ENCODE peak calls at places on chromosome 2, in five cellular contexts. E is heart right ventricle; X is GM12865; R is CD8-positive, alpha-beta T cell; W is pancreas. Y is an unnamed sample.

GRCh38 chr2:171260471-171261424 is 100.1 kb upstream of the TLK1 start:
- DNase-seq in E (no peak), X (peak), R (no peak), W (no peak), Y (no peak)

GRCh38 chr2:129233751-129234406 is 745.6 kb upstream of the RAB6C start:
- DNase-seq in E (no peak), X (no peak), R (no peak), W (no peak), Y (peak)

GRCh38 chr2:71815701-71816100 is 332.0 kb downstream of the CYP26B1 start:
- DNase-seq in E (no peak), X (no peak), R (no peak), W (no peak), Y (no peak)

GRCh38 chr2:44996356-44996755 is 12.9 kb downstream of the SIX2 start:
- DNase-seq in E (no peak), X (no peak), R (no peak), W (no peak), Y (no peak)

GRCh38 chr2:151361674-151362380 is 4.4 kb downstream of the TNFAIP6 start:
- DNase-seq in E (no peak), X (no peak), R (no peak), W (no peak), Y (peak)

GRCh38 chr2:230307485-230307884 is 19.5 kb upstream of the SP140L start:
- DNase-seq in E (no peak), X (no peak), R (no peak), W (no peak), Y (no peak)

GRCh38 chr2:66452917-66453316 is 18.0 kb downstream of the MEIS1 start:
- DNase-seq in E (no peak), X (no peak), R (no peak), W (no peak), Y (no peak)

GRCh38 chr2:188235364-188235763 is 56.3 kb upstream of the GULP1 start:
- DNase-seq in E (no peak), X (peak), R (no peak), W (no peak), Y (no peak)

GRCh38 chr2:45872211-45872610 is 220.7 kb downstream of the PRKCE start:
- DNase-seq in E (no peak), X (no peak), R (no peak), W (no peak), Y (no peak)

GRCh38 chr2:113098061-113098460 is 29.3 kb upstream of the IL1RN start:
- DNase-seq in E (no peak), X (peak), R (no peak), W (no peak), Y (no peak)

GRCh38 chr2:239817011-239817490 is 208.1 kb downstream of the NDUFA10 start:
- DNase-seq in E (no peak), X (no peak), R (no peak), W (no peak), Y (no peak)

GRCh38 chr2:96556441-96557330 is 20.1 kb downstream of the ARID5A start:
- DNase-seq in E (no peak), X (peak), R (no peak), W (peak), Y (peak)

GRCh38 chr2:188079176-188079575 is 212.5 kb upstream of the GULP1 start:
- DNase-seq in E (no peak), X (no peak), R (no peak), W (no peak), Y (peak)

GRCh38 chr2:210027608-210028007 is 25.2 kb downstream of the RPE start:
- DNase-seq in E (no peak), X (no peak), R (no peak), W (no peak), Y (no peak)

GRCh38 chr2:176931588-176932563 is 280.7 kb upstream of the HNRNPA3 start:
- DNase-seq in E (no peak), X (peak), R (no peak), W (no peak), Y (peak)

GRCh38 chr2:33212151-33212550 is 264.3 kb upstream of the RASGRP3 start:
- DNase-seq in E (no peak), X (no peak), R (no peak), W (no peak), Y (peak)

GRCh38 chr2:117232305-117232704 is 582.2 kb upstream of the DDX18 start:
- DNase-seq in E (no peak), X (no peak), R (no peak), W (no peak), Y (no peak)

GRCh38 chr2:47152803-47153202 is 2.3 kb downstream of the STPG4 start:
- DNase-seq in E (no peak), X (no peak), R (no peak), W (no peak), Y (no peak)

GRCh38 chr2:118992740-118993391 is 50.9 kb downstream of the MARCO start:
- DNase-seq in E (no peak), X (no peak), R (no peak), W (no peak), Y (no peak)

GRCh38 chr2:100104718-100105677 is 37.4 kb downstream of the AFF3 start:
- DNase-seq in E (peak), X (no peak), R (no peak), W (peak), Y (no peak)

GRCh38 chr2:233789554-233789953 is 11.4 kb downstream of the MROH2A start:
- DNase-seq in E (no peak), X (no peak), R (no peak), W (no peak), Y (no peak)

GRCh38 chr2:100529900-100530299 is 32.9 kb upstream of the PDCL3 start:
- DNase-seq in E (no peak), X (no peak), R (no peak), W (no peak), Y (no peak)

GRCh38 chr2:28454016-28454930 is 41.6 kb upstream of the PLB1 start:
- DNase-seq in E (no peak), X (no peak), R (no peak), W (no peak), Y (no peak)

GRCh38 chr2:184053326-184053725 is 545.0 kb upstream of the ZNF804A start:
- DNase-seq in E (no peak), X (no peak), R (no peak), W (no peak), Y (peak)

GRCh38 chr2:166550923-166551322 is 56.9 kb upstream of the SCN7A start:
- DNase-seq in E (no peak), X (no peak), R (no peak), W (no peak), Y (no peak)

GRCh38 chr2:239226677-239227076 is 174.1 kb downstream of the HDAC4 start:
- DNase-seq in E (no peak), X (no peak), R (no peak), W (no peak), Y (no peak)

GRCh38 chr2:222424729-222425671 is 657 bp downstream of the SGPP2 start:
- DNase-seq in E (peak), X (peak), R (no peak), W (peak), Y (no peak)

GRCh38 chr2:240593703-240594451 is 7.3 kb downstream of the CAPN10 start:
- DNase-seq in E (peak), X (no peak), R (no peak), W (peak), Y (no peak)

GRCh38 chr2:20170646-20171250 is 54.2 kb downstream of the SDC1 start:
- DNase-seq in E (no peak), X (no peak), R (no peak), W (no peak), Y (no peak)

GRCh38 chr2:134758632-134759031 is 39.8 kb upstream of the TMEM163 start:
- DNase-seq in E (no peak), X (peak), R (no peak), W (no peak), Y (no peak)

GRCh38 chr2:127128508-127128907 is 21.6 kb upstream of the BIN1 start:
- DNase-seq in E (no peak), X (peak), R (no peak), W (peak), Y (no peak)

GRCh38 chr2:45973426-45973825 is 322.0 kb downstream of the PRKCE start:
- DNase-seq in E (no peak), X (no peak), R (no peak), W (no peak), Y (no peak)

GRCh38 chr2:8133331-8133730 is 548.5 kb upstream of the ID2 start:
- DNase-seq in E (no peak), X (no peak), R (no peak), W (no peak), Y (no peak)
- H3K4me3 ChIP-seq in E (no peak), X (no peak), R (no peak), W (no peak), Y (no peak)

GRCh38 chr2:602571-603366 is 74.4 kb downstream of the TMEM18 start:
- DNase-seq in E (no peak), X (no peak), R (no peak), W (no peak), Y (no peak)

GRCh38 chr2:604385-604784 is 72.8 kb downstream of the TMEM18 start:
- DNase-seq in E (no peak), X (no peak), R (no peak), W (no peak), Y (no peak)

GRCh38 chr2:603427-603826 is 73.8 kb downstream of the TMEM18 start:
- DNase-seq in E (no peak), X (no peak), R (no peak), W (no peak), Y (no peak)

GRCh38 chr2:604826-605524 is 72.2 kb downstream of the TMEM18 start:
- DNase-seq in E (no peak), X (no peak), R (no peak), W (no peak), Y (no peak)

DNA sequence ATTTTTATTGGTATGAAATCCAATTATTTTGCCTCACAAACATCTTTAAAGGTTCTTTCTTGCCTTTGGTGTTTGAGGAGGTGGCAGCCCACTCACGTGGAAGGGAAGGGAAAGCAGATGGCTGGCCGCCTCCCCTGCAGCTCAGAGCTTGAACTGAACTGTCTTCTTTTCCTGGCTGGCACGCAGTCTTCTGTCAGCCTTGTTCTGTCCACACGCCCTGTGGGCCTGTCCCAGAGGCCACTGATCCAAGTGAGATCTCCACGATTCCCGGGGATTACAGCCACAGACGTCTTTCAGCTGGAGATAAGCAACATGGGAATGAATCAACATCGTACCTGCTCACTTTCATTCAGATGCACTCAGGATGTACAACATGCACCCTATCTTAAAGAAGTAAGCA is 73.3 kb downstream of the TMEM18 start:
- DNase-seq in E (no peak), X (no peak), R (no peak), W (no peak), Y (no peak)
- TF ChIP-seq CTCF in E (no peak), X (no peak), R (no peak), W (no peak), Y (no peak)

GRCh38 chr2:10009271-10009810 is 34.0 kb upstream of the KLF11 start:
- DNase-seq in E (no peak), X (no peak), R (no peak), W (peak), Y (no peak)
- H3K4me3 ChIP-seq in E (no peak), X (no peak), R (no peak), W (peak), Y (no peak)

DNA sequence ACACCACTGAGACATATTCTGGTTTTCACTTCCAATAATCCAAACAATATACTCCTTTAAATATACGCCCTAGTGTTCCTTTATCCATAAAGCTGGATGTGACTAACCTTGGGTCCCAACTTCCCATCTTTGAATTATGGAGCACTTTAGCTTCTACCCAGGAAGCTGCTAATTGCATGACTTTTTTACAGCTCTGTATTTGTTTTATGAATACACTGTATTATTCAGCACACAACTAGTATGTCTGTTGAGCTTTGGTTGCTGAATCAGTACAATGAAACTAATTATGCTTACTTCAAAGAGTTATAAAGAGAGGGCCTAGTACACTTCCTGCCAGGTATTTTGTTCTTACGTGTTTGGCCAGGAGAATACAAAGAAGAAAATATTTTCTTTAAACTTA is 118.5 kb downstream of the BAZ2B start:
- DNase-seq in E (no peak), X (no peak), R (no peak), W (no peak), Y (no peak)
- TF ChIP-seq CTCF in E (no peak), X (no peak), R (no peak), W (no peak), Y (no peak)

DNA sequence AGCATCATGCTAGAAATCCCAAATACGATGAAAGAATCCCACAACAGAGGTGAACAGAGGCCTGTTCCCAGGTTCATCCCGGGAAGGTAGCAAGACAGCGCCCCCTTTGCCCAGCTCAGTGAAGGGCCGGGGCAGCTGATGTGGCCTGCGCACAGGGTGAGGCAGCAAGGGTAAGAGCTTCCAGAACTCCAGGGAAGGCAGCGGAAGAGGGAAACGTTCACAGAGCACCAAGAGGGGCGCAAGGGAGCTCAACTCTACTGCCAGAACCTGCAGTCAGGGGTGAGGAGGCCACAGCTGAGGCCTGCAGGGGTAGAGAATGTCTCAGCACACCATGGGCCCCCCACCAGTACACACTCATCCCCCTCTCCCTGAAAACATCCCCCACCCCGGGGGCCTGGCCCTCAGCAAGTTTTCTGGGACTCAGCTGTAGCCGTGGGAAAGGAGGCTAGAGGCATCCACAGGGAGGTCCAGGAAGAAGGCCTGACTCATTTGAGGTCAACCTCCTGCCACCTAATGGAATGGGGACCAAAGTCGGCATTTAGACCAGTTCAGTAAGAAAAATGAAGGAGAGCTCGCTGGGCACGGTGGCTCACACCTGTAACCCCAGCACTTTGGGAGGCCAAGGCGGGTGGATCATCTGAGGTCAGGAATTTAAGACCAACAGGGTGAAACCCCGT is 95.6 kb upstream of the ASAP2 start:
- DNase-seq in E (no peak), X (no peak), R (no peak), W (no peak), Y (no peak)
- H3K4me3 ChIP-seq in E (no peak), X (no peak), R (no peak), W (no peak), Y (no peak)

DNA sequence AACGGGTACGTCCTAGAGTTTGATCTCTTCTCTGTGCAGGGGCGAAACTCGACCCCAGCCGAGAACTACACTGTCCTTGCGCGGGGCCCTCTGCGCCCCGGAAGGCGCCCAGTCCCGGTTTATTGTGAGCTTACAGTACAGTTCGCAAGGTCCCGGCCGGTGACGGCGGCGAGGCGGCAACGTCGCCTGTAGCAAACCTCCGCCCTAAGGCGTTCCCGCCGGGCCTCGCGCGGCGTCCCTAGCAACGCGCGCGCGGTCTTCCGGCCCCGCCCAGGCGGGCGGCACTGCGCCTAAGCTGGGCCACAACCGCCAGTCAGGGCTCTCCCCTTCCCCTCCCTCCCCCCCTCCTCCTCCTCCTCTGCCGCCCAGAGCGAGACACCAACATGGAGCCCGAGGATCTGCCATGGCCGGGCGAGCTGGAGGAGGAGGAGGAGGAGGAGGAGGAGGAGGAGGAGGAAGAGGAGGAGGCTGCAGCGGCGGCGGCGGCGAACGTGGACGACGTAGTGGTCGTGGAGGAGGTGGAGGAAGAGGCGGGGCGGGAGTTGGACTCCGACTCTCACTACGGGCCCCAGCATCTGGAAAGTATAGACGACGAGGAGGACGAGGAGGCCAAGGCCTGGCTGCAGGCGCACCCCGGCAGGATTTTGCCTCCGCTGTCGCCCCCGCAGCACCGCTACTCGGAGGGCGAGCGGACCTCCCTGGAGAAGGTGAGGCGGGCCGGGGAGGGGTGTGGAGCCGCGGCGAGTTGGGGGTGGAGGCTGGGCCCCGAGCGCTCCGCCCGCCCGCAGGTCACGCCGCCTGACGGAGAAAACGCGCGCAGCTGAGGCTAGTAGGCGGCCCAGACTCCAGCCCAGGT is at the start of gene ALMS1:
- DNase-seq in E (peak), X (peak), R (peak), W (peak), Y (peak)
- TF ChIP-seq CTCF in E (no peak), X (peak), R (no peak), W (no peak), Y (no peak)

DNA sequence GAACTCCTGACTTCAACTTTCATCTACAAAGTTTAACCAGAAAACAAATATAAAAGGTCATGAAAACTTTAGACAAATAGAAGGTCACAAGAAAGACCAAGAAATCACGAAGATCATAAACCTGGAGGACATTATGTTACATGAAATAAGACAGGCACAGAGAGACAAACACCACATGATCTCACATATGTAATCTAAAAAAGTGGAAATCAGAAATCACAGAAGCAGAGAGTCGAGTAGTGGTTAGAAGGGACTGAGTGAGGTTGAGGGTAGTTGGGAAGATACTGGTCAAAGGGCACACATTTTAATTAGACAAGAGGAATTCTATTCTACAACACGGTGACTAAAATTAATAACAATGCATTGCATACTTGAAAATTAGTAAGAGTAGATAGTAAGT is 1.4 kb downstream of the GCFC2 start:
- DNase-seq in E (no peak), X (peak), R (no peak), W (no peak), Y (no peak)
- H3K4me3 ChIP-seq in E (peak), X (peak), R (no peak), W (peak), Y (peak)

DNA sequence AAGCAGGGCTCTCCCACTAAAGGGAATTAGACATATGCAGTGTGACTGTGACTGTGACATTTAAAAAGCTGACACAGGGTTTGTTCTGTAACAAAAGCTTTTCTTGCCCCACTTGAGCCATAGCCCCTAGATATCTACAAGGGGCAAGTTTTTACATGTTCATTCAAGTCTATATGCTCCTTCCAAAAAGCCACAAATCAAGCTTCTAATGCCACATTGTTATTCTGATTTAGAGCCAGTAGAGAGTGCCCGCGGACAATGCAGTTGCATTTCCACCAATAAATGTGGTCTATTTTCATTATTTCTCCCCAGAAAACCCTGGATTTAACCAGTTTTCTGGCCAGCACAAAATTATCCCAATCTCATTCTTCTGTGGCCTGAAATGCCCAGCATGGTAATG is 9.9 kb downstream of the ARHGAP25 start:
- DNase-seq in E (no peak), X (no peak), R (no peak), W (no peak), Y (no peak)
- TF ChIP-seq CTCF in E (no peak), X (no peak), R (no peak), W (no peak), Y (no peak)

GRCh38 chr2:163733301-163733938 is 2.4 kb downstream of the FIGN start:
- DNase-seq in E (no peak), X (no peak), R (no peak), W (no peak), Y (peak)

GRCh38 chr2:163735692-163736432 is at the start of gene FIGN:
- DNase-seq in E (peak), X (no peak), R (no peak), W (peak), Y (peak)

GRCh38 chr2:163736433-163737168 is 793 bp upstream of the FIGN start:
- DNase-seq in E (peak), X (no peak), R (no peak), W (peak), Y (peak)

GRCh38 chr2:163734401-163734800 is 1.4 kb downstream of the FIGN start:
- DNase-seq in E (no peak), X (no peak), R (no peak), W (no peak), Y (no peak)

GRCh38 chr2:163734911-163735691 is 707 bp downstream of the FIGN start:
- DNase-seq in E (no peak), X (no peak), R (no peak), W (no peak), Y (peak)
- H3K4me3 ChIP-seq in E (peak), X (no peak), R (no peak), W (peak), Y (peak)

Y was measured in fibroblast of pulmonary artery.